ENCODE peak calls at places on chromosome 15, in five cellular contexts. One of them, this sample, is unnamed.

GRCh38 chr15:99729920-99730319 is 3.3 kb downstream of the LYSMD4 start:
- DNase-seq in GM06990: no peak
- DNase-seq in astrocyte of the spinal cord: peak
- DNase-seq in GM13976: peak
- DNase-seq in A549: peak
- DNase-seq in this sample: no peak

GRCh38 chr15:44296625-44297524 is 8.4 kb downstream of the GOLM2 start:
- DNase-seq in GM13976: no peak
- DNase-seq in GM06990: no peak
- DNase-seq in astrocyte of the spinal cord: peak
- DNase-seq in A549: peak
- DNase-seq in this sample: no peak

GRCh38 chr15:90665288-90666134 is 51.6 kb upstream of the BLM start:
- DNase-seq in GM06990: peak
- DNase-seq in A549: peak
- DNase-seq in GM13976: peak
- DNase-seq in astrocyte of the spinal cord: peak
- DNase-seq in this sample: peak

GRCh38 chr15:62999923-63000484 is 42.5 kb upstream of the TPM1 start:
- DNase-seq in GM13976: no peak
- DNase-seq in GM06990: no peak
- DNase-seq in astrocyte of the spinal cord: no peak
- DNase-seq in A549: no peak
- DNase-seq in this sample: no peak

GRCh38 chr15:60781211-60781713 is 302.3 kb upstream of the ICE2 start:
- DNase-seq in GM13976: no peak
- DNase-seq in astrocyte of the spinal cord: no peak
- DNase-seq in GM06990: no peak
- DNase-seq in A549: no peak
- DNase-seq in this sample: no peak

GRCh38 chr15:36966704-36967103 is 133.6 kb downstream of the MEIS2 start:
- DNase-seq in GM06990: no peak
- DNase-seq in A549: no peak
- DNase-seq in GM13976: no peak
- DNase-seq in astrocyte of the spinal cord: no peak
- DNase-seq in this sample: no peak

GRCh38 chr15:67883228-67883773 is 43.5 kb upstream of the RNU6-1 start:
- DNase-seq in GM06990: no peak
- DNase-seq in A549: no peak
- DNase-seq in astrocyte of the spinal cord: no peak
- DNase-seq in GM13976: no peak
- DNase-seq in this sample: no peak

GRCh38 chr15:40838756-40839155 is 5.1 kb upstream of the SPINT1 start:
- DNase-seq in GM13976: no peak
- DNase-seq in A549: no peak
- DNase-seq in GM06990: no peak
- DNase-seq in astrocyte of the spinal cord: no peak
- DNase-seq in this sample: no peak

GRCh38 chr15:36878745-36879262 is 221.5 kb downstream of the MEIS2 start:
- DNase-seq in GM06990: no peak
- DNase-seq in A549: no peak
- DNase-seq in GM13976: no peak
- DNase-seq in astrocyte of the spinal cord: no peak
- DNase-seq in this sample: no peak

GRCh38 chr15:91338763-91339162 is 238.7 kb downstream of the SV2B start:
- DNase-seq in GM13976: no peak
- DNase-seq in A549: peak
- DNase-seq in astrocyte of the spinal cord: peak
- DNase-seq in GM06990: no peak
- DNase-seq in this sample: no peak

GRCh38 chr15:81411969-81412633 is 38.1 kb upstream of the TMC3 start:
- DNase-seq in astrocyte of the spinal cord: no peak
- DNase-seq in GM13976: no peak
- DNase-seq in A549: no peak
- DNase-seq in GM06990: no peak
- DNase-seq in this sample: no peak

GRCh38 chr15:59116771-59117170 is 11.8 kb downstream of the CCNB2 start:
- DNase-seq in astrocyte of the spinal cord: no peak
- DNase-seq in GM13976: no peak
- DNase-seq in GM06990: no peak
- DNase-seq in A549: no peak
- DNase-seq in this sample: no peak

GRCh38 chr15:98043160-98044059 is 82.9 kb downstream of the ARRDC4 start:
- DNase-seq in A549: no peak
- DNase-seq in GM06990: no peak
- DNase-seq in GM13976: no peak
- DNase-seq in astrocyte of the spinal cord: no peak
- DNase-seq in this sample: no peak

GRCh38 chr15:66881173-66881905 is 179.3 kb downstream of the SMAD6 start:
- DNase-seq in astrocyte of the spinal cord: no peak
- DNase-seq in GM13976: no peak
- DNase-seq in GM06990: no peak
- DNase-seq in A549: no peak
- DNase-seq in this sample: no peak

GRCh38 chr15:85762756-85763127 is 32.0 kb downstream of the KLHL25 start:
- DNase-seq in astrocyte of the spinal cord: no peak
- DNase-seq in GM13976: no peak
- DNase-seq in GM06990: no peak
- DNase-seq in A549: no peak
- DNase-seq in this sample: no peak

GRCh38 chr15:24772256-24772655 is 96.7 kb downstream of the NPAP1 start:
- DNase-seq in astrocyte of the spinal cord: no peak
- DNase-seq in A549: no peak
- DNase-seq in GM06990: no peak
- DNase-seq in GM13976: no peak
- DNase-seq in this sample: no peak
- TF ChIP-seq CTCF in astrocyte of the spinal cord: no peak
- TF ChIP-seq CTCF in A549: no peak
- TF ChIP-seq CTCF in GM06990: no peak
- TF ChIP-seq CTCF in GM13976: no peak
- TF ChIP-seq CTCF in this sample: no peak

GRCh38 chr15:54990793-54991192 is 205.9 kb downstream of the RSL24D1 start:
- DNase-seq in A549: no peak
- DNase-seq in astrocyte of the spinal cord: no peak
- DNase-seq in GM13976: no peak
- DNase-seq in GM06990: no peak
- DNase-seq in this sample: no peak
- TF ChIP-seq CTCF in A549: no peak
- TF ChIP-seq CTCF in astrocyte of the spinal cord: no peak
- TF ChIP-seq CTCF in GM13976: no peak
- TF ChIP-seq CTCF in GM06990: no peak
- TF ChIP-seq CTCF in this sample: no peak

GRCh38 chr15:64894395-64895056 is 17.2 kb upstream of the ANKDD1A start:
- DNase-seq in astrocyte of the spinal cord: no peak
- DNase-seq in A549: no peak
- DNase-seq in GM13976: peak
- DNase-seq in GM06990: peak
- DNase-seq in this sample: peak

GRCh38 chr15:64892850-64893403 is 18.8 kb upstream of the ANKDD1A start:
- DNase-seq in astrocyte of the spinal cord: no peak
- DNase-seq in GM13976: no peak
- DNase-seq in GM06990: peak
- DNase-seq in A549: no peak
- DNase-seq in this sample: no peak

GRCh38 chr15:64893481-64894394 is 18.0 kb upstream of the ANKDD1A start:
- DNase-seq in astrocyte of the spinal cord: peak
- DNase-seq in A549: peak
- DNase-seq in GM13976: peak
- DNase-seq in GM06990: peak
- DNase-seq in this sample: peak

GRCh38 chr15:64888336-64888735 is 23.4 kb upstream of the ANKDD1A start:
- DNase-seq in GM06990: no peak
- DNase-seq in GM13976: no peak
- DNase-seq in A549: no peak
- DNase-seq in astrocyte of the spinal cord: no peak
- DNase-seq in this sample: no peak

GRCh38 chr15:64891546-64891945 is 20.2 kb upstream of the ANKDD1A start:
- DNase-seq in GM06990: no peak
- DNase-seq in GM13976: no peak
- DNase-seq in astrocyte of the spinal cord: no peak
- DNase-seq in A549: no peak
- DNase-seq in this sample: no peak
- TF ChIP-seq CTCF in GM06990: no peak
- TF ChIP-seq CTCF in GM13976: no peak
- TF ChIP-seq CTCF in astrocyte of the spinal cord: no peak
- TF ChIP-seq CTCF in A549: no peak
- TF ChIP-seq CTCF in this sample: no peak

GRCh38 chr15:52790941-52791751 is 1.0 kb upstream of the ONECUT1 start:
- DNase-seq in GM06990: no peak
- DNase-seq in astrocyte of the spinal cord: no peak
- DNase-seq in A549: no peak
- DNase-seq in GM13976: no peak
- DNase-seq in this sample: no peak
- TF ChIP-seq CTCF in GM06990: no peak
- TF ChIP-seq CTCF in astrocyte of the spinal cord: peak
- TF ChIP-seq CTCF in A549: no peak
- TF ChIP-seq CTCF in GM13976: no peak
- TF ChIP-seq CTCF in this sample: no peak

DNA sequence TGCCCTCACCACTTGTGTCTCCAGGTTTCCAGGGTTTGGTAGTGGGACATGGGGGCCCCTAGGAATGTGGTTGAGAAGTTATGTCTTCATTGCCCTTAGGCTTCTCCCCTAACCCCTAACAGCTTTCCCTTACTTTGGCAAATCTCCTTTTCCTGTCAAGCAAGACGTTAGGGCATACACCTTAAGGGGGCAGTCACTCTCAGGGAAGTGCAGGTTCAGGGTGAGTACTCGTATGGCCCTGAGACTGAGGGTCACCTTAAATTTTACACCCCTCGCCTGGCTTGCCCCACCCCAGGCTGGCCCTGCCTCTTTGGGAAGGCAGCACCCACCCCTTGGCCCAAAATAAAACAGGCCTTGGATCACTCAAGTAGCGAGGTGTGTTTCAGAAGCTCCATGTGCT is 33.5 kb downstream of the POLR2M start:
- DNase-seq in GM13976: no peak
- DNase-seq in astrocyte of the spinal cord: no peak
- DNase-seq in A549: no peak
- DNase-seq in GM06990: no peak
- DNase-seq in this sample: no peak
- TF ChIP-seq CTCF in GM13976: no peak
- TF ChIP-seq CTCF in astrocyte of the spinal cord: no peak
- TF ChIP-seq CTCF in A549: no peak
- TF ChIP-seq CTCF in GM06990: no peak
- TF ChIP-seq CTCF in this sample: no peak

GRCh38 chr15:25783607-25784131 is 79.5 kb downstream of the ATP10A start:
- DNase-seq in GM13976: no peak
- DNase-seq in astrocyte of the spinal cord: peak
- DNase-seq in GM06990: no peak
- DNase-seq in A549: peak
- DNase-seq in this sample: no peak
- TF ChIP-seq CTCF in GM13976: no peak
- TF ChIP-seq CTCF in astrocyte of the spinal cord: peak
- TF ChIP-seq CTCF in GM06990: peak
- TF ChIP-seq CTCF in A549: peak
- TF ChIP-seq CTCF in this sample: peak

GRCh38 chr15:48965972-48966371 is 2.3 kb upstream of the SHC4 start:
- DNase-seq in GM06990: no peak
- DNase-seq in astrocyte of the spinal cord: peak
- DNase-seq in GM13976: peak
- DNase-seq in A549: peak
- DNase-seq in this sample: peak

GRCh38 chr15:48966595-48967301 is 3.0 kb upstream of the SHC4 start:
- DNase-seq in GM06990: no peak
- DNase-seq in A549: no peak
- DNase-seq in astrocyte of the spinal cord: peak
- DNase-seq in GM13976: peak
- DNase-seq in this sample: peak

GRCh38 chr15:48962662-48963523 is 826 bp downstream of the SHC4 start:
- DNase-seq in astrocyte of the spinal cord: peak
- DNase-seq in GM13976: peak
- DNase-seq in GM06990: no peak
- DNase-seq in A549: no peak
- DNase-seq in this sample: no peak

GRCh38 chr15:48964898-48965297 is 1.2 kb upstream of the SHC4 start:
- DNase-seq in astrocyte of the spinal cord: no peak
- DNase-seq in GM13976: no peak
- DNase-seq in GM06990: no peak
- DNase-seq in A549: no peak
- DNase-seq in this sample: no peak

DNA sequence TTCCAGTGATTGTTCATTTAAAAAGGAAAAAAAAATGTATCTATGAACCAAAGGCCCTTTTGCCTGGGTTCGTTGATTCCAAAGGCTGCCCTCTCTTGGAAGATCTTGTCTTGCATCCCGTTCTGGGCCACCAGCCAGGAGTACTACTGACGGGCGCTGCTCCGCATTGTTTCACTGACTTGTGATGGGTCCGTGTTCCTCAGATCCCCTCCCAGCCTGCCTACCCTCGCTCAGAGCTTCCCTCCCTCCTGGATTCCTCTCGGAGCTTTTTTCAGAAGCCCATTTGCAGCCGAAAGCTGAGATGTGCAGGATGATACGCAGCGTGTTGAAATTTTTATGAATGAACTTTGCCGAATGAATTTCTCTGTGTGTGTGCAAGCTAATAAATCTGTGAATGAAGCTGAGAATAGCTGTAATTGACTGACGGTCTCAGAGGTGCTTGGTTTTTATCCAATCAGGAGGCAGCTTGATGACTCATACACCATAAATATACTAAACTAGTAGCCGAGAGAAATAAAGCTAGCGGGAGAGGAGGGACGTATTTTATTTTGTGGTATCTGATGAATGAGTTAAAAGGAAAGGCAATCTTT is at the start of gene SHC4:
- DNase-seq in astrocyte of the spinal cord: peak
- DNase-seq in GM13976: peak
- DNase-seq in GM06990: no peak
- DNase-seq in A549: peak
- DNase-seq in this sample: peak
- TF ChIP-seq CTCF in astrocyte of the spinal cord: peak
- TF ChIP-seq CTCF in GM13976: no peak
- TF ChIP-seq CTCF in GM06990: peak
- TF ChIP-seq CTCF in A549: peak
- TF ChIP-seq CTCF in this sample: no peak

This sample was measured in GM20000.